ENCODE peak calls at places on chromosomes 12 and 14, in eight cellular contexts. O is activated CD4-positive, alpha-beta T cell treated with anti-CD3 and anti-CD28 coated beads for 48 hours; K is BJ; W is cardiac muscle cell; T is NCI-H2081; L is activated T-cell treated with anti-CD3 and anti-CD28 coated beads, Interleukin-2, amount 50 U/mL, for 24 hours; E is HCEC 1CT; Z is left cardiac atrium. A is an unnamed sample.

GRCh38 chr12:85076688-85077430 is 40.7 kb downstream of the LRRIQ1 start:
- DNase-seq in O (no peak), K (peak; percentile 37), W (peak; percentile 70), T (peak; percentile 61), L (no peak), E (peak; percentile 82), Z (no peak), A (peak; percentile 47)

GRCh38 chr12:89827592-89827991 is 119.0 kb upstream of the ATP2B1 start:
- DNase-seq in O (no peak), K (no peak), W (no peak), T (no peak), L (no peak), E (no peak), Z (no peak), A (no peak)

GRCh38 chr14:105080161-105080560 is 14.9 kb upstream of the GPR132 start:
- DNase-seq in O (no peak), K (no peak), W (no peak), T (no peak), L (no peak), E (no peak), Z (no peak), A (no peak)

GRCh38 chr12:77231548-77231947 is 166.2 kb upstream of the E2F7 start:
- DNase-seq in O (no peak), K (peak; percentile 28), W (no peak), T (no peak), L (no peak), E (peak; percentile 31), Z (peak; percentile 86), A (no peak)

GRCh38 chr14:37599527-37600368 is 4.3 kb downstream of the TTC6 start:
- DNase-seq in O (no peak), K (no peak), W (no peak), T (peak; percentile 88), L (no peak), E (no peak), Z (no peak), A (no peak)

GRCh38 chr12:70982286-70982685 is 61.7 kb upstream of the PTPRR start:
- DNase-seq in O (no peak), K (no peak), W (no peak), T (no peak), L (no peak), E (no peak), Z (no peak), A (no peak)

GRCh38 chr12:120971299-120972180 is 6.8 kb upstream of the HNF1A start:
- DNase-seq in O (peak; percentile 22), K (peak; percentile 5), W (peak; percentile 66), T (peak; percentile 62), L (peak; percentile 36), E (peak; percentile 60), Z (no peak), A (peak; percentile 39)

GRCh38 chr14:37466623-37467088 is 128.4 kb downstream of the FOXA1 start:
- DNase-seq in O (no peak), K (no peak), W (no peak), T (no peak), L (no peak), E (no peak), Z (no peak), A (no peak)

GRCh38 chr14:51939211-51939705 is 50.1 kb upstream of the RTRAF start:
- DNase-seq in O (no peak), K (no peak), W (no peak), T (no peak), L (no peak), E (no peak), Z (no peak), A (no peak)

GRCh38 chr14:90427848-90428426 is 31.1 kb downstream of the CALM1 start:
- DNase-seq in O (no peak), K (no peak), W (no peak), T (no peak), L (no peak), E (no peak), Z (no peak), A (no peak)

GRCh38 chr12:50610171-50610570 is 105.4 kb downstream of the DIP2B start:
- DNase-seq in O (no peak), K (no peak), W (no peak), T (no peak), L (no peak), E (no peak), Z (no peak), A (no peak)

GRCh38 chr12:53198470-53199110 is 8.5 kb downstream of the ITGB7 start:
- DNase-seq in O (no peak), K (no peak), W (no peak), T (no peak), L (peak; percentile 53), E (no peak), Z (no peak), A (no peak)

GRCh38 chr14:83847102-83847501 is 1682.8 kb upstream of the FLRT2 start:
- DNase-seq in O (no peak), K (no peak), W (no peak), T (no peak), L (no peak), E (no peak), Z (no peak), A (no peak)

GRCh38 chr14:87111141-87111540 is 881.8 kb downstream of the GALC start:
- DNase-seq in O (no peak), K (no peak), W (no peak), T (no peak), L (no peak), E (no peak), Z (no peak), A (no peak)

GRCh38 chr14:73283592-73284379 is 46.5 kb downstream of the PAPLN start:
- DNase-seq in O (no peak), K (no peak), W (peak; percentile 33), T (no peak), L (no peak), E (no peak), Z (no peak), A (no peak)

GRCh38 chr12:1919284-1919683 is 832 bp upstream of the CACNA2D4 start:
- DNase-seq in O (no peak), K (no peak), W (no peak), T (no peak), L (peak; percentile 14), E (no peak), Z (no peak), A (no peak)

GRCh38 chr14:104431929-104432541 is 147.5 kb upstream of the C14orf180 start:
- DNase-seq in O (no peak), K (no peak), W (no peak), T (no peak), L (peak; percentile 15), E (no peak), Z (no peak), A (no peak)

GRCh38 chr14:37985826-37986470 is 221.8 kb upstream of the SSTR1 start:
- DNase-seq in O (peak; percentile 62), K (no peak), W (peak; percentile 76), T (peak; percentile 62), L (peak; percentile 47), E (peak; percentile 52), Z (peak; percentile 33), A (peak; percentile 42)

A was measured in glomerular endothelial cell.